ENCODE peak calls at places on chromosomes 1 and 21, in eight cellular contexts. O is right lobe of liver; T is iPS DF 6.9; V is kidney epithelial cell; N is H7; E is brain microvascular endothelial cell; U is HAP-1; I is naive thymus-derived CD4-positive, alpha-beta T cell. S is an unnamed sample.

GRCh38 chr1:30818568-30819243 is 61.1 kb upstream of the LAPTM5 start:
- DNase-seq in V (no peak), N (no peak), I (no peak), O (no peak), T (no peak), U (no peak), E (no peak), S (no peak)

GRCh38 chr1:77824083-77824482 is 44.6 kb downstream of the MIGA1 start:
- DNase-seq in T (no peak), N (no peak), V (no peak), I (no peak), O (no peak), E (peak; percentile 51), U (no peak), S (no peak)

GRCh38 chr21:42538479-42539275 is 25.0 kb downstream of the SLC37A1 start:
- DNase-seq in T (no peak), I (no peak), N (no peak), V (no peak), E (no peak), O (no peak), U (no peak), S (no peak)

GRCh38 chr1:93960641-93961147 is 51.5 kb upstream of the GCLM start:
- DNase-seq in T (no peak), U (no peak), O (no peak), E (no peak), N (no peak), V (no peak), I (no peak), S (no peak)

GRCh38 chr1:46603481-46603857 is 599 bp downstream of the MKNK1 start:
- DNase-seq in I (no peak), U (no peak), N (no peak), T (no peak), E (no peak), O (no peak), V (no peak), S (no peak)

GRCh38 chr1:35449334-35450008 is 107.7 kb downstream of the KIAA0319L start:
- DNase-seq in N (no peak), I (no peak), U (no peak), E (peak; percentile 95), V (peak; percentile 42), O (no peak), T (no peak), S (no peak)

GRCh38 chr1:32963746-32964460 is 706 bp downstream of the RNF19B start:
- DNase-seq in N (peak; percentile 91), I (peak; percentile 65), T (no peak), U (peak; percentile 88), O (peak; percentile 82), E (peak; percentile 35), V (no peak), S (peak; percentile 75)

GRCh38 chr1:220884109-220884980 is 5.1 kb downstream of the HLX start:
- DNase-seq in O (no peak), I (no peak), N (peak; percentile 89), U (no peak), E (peak; percentile 18), V (no peak), T (no peak), S (peak; percentile 30)

GRCh38 chr21:44492572-44493385 is 37.5 kb downstream of the LRRC3 start:
- DNase-seq in V (no peak), E (no peak), I (no peak), N (no peak), T (no peak), U (no peak), O (no peak), S (no peak)

GRCh38 chr1:99570486-99571089 is 75.3 kb upstream of the PALMD start:
- DNase-seq in N (no peak), U (no peak), V (no peak), I (no peak), O (no peak), T (no peak), E (no peak), S (no peak)

GRCh38 chr1:208924011-208924410 is 659.5 kb upstream of the CAMK1G start:
- DNase-seq in V (no peak), E (no peak), U (no peak), O (no peak), T (no peak), I (no peak), N (no peak), S (no peak)

GRCh38 chr1:19391596-19391981 is 79.5 kb downstream of the SLC66A1 start:
- DNase-seq in E (no peak), O (no peak), N (no peak), I (no peak), U (no peak), T (no peak), V (no peak), S (no peak)

GRCh38 chr1:214493126-214493796 is 58.1 kb downstream of the PTPN14 start:
- DNase-seq in V (no peak), E (no peak), O (no peak), N (no peak), T (no peak), U (no peak), I (no peak), S (no peak)

GRCh38 chr1:204927673-204928641 is 57.3 kb downstream of the NFASC start:
- DNase-seq in V (no peak), I (no peak), N (no peak), T (no peak), O (no peak), U (no peak), E (no peak), S (no peak)

GRCh38 chr1:115666702-115667101 is 24.9 kb downstream of the VANGL1 start:
- DNase-seq in I (no peak), O (no peak), E (no peak), T (no peak), N (no peak), U (no peak), V (no peak), S (peak; percentile 82)

GRCh38 chr1:39902121-39902807 is 547 bp upstream of the MYCL start:
- DNase-seq in O (peak; percentile 86), I (peak; percentile 57), U (peak; percentile 83), E (no peak), V (no peak), T (no peak), N (peak; percentile 93), S (peak; percentile 83)

DNA sequence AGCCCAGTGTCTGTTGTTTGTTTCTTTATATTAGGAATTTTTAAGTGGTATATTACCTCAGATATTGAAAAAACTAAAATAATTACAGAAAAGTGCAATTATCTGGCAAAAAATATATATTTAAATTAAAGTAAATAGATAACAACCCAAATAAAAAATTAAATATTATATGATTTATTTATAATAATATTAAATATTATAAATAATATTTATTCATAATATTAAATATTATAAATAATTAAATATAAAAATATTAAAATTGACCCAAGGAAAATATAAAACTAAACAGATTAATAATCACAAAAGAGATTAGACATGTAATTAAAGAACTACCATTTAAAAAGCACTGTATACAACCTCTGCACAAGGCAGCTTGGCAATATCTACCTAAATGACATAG is 331.9 kb upstream of the POGK start:
- DNase-seq in I (no peak), E (no peak), T (no peak), V (no peak), U (no peak), O (no peak), N (no peak), S (no peak)
- H3K36me3 ChIP-seq in I (no peaks in the 10 kb centered on the region), E (no peaks in the 10 kb centered on the region), T (no peaks in the 10 kb centered on the region), V (no peaks in the 10 kb centered on the region), U (no peaks in the 10 kb centered on the region), O (no peaks in the 10 kb centered on the region), N (no peaks in the 10 kb centered on the region), S (no peaks in the 10 kb centered on the region)

DNA sequence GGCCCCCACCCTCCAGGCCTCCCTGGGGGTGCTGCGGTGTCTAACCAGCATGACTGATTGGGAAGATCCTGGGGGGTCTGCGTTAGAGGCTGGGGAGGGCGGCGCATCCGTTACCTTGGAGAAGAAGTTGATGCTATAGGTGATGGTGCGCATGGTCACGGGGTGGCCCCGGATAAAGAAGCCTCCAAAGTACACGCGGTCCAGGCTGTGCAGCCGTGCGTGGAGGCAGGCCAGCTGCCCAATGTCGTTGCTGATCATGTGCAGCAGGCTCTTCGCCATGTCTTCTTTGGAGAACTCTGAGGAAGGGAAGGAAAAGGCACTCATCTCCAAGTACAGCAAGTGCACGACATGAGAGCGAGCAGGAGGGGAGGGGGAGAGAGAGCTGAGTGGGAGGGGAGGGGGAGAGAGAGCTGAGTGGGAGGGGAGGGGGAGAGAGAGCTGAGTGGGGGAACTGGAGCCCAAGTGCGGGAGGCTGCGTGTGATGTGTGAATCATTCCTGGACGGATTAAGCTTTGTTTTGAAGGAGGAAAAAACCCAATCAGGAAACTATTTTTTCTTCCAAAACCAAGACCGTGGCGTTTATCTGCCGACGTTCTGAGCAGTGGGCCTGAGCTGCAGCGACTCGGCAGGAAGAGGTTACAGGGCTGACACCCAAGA is 7.2 kb downstream of the PANK4 start:
- DNase-seq in T (no peak), E (no peak), I (no peak), O (no peak), V (no peak), U (no peak), N (no peak), S (no peak)
- H3K36me3 ChIP-seq in T (peaks cover 43% of the 10 kb centered on the region), E (peaks cover 57% of the 10 kb centered on the region), I (peaks cover 34% of the 10 kb centered on the region), O (peaks cover 15% of the 10 kb centered on the region), V (peaks cover 1% of the 10 kb centered on the region), U (peaks cover 56% of the 10 kb centered on the region), N (peaks cover 19% of the 10 kb centered on the region), S (peaks cover 64% of the 10 kb centered on the region)

DNA sequence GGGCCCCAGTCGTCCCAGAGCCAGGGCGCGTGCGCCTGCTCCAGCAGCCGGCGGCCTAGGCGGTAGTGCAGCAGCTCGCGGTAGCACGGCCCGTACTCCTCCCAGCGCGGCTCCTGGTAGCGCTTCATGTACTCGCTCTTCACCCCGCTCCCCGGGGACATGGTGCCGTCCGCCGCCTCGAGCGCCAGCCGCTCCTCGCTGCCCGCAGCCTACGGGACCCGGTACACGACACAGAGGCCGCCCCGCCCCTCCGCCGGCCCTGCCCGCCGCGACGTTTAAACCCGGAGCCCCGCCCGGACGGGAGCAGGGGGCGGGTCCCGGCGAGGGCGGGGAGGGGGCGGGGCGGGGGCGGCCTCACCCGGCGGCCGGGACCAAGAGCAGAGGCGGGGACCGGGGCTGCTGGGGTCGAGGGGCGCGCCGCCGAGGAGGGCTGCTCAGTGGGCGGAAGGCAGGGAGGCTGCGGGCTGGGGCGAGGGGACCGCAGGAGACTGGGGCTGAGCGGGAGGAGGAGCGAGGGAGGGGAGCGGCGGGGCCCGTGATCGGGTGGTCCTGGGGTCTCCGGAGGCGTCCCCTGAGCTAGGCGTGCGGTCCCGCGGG is 444 bp downstream of the CCSAP start:
- DNase-seq in V (no peak), T (no peak), N (peak; percentile 97), O (peak; percentile 93), E (peak; percentile 52), U (peak; percentile 91), I (peak; percentile 83), S (peak; percentile 94)
- H3K36me3 ChIP-seq in V (no peaks in the 10 kb centered on the region), T (no peaks in the 10 kb centered on the region), N (no peaks in the 10 kb centered on the region), O (no peaks in the 10 kb centered on the region), E (no peaks in the 10 kb centered on the region), U (peaks cover 3% of the 10 kb centered on the region), I (no peaks in the 10 kb centered on the region), S (no peaks in the 10 kb centered on the region)

DNA sequence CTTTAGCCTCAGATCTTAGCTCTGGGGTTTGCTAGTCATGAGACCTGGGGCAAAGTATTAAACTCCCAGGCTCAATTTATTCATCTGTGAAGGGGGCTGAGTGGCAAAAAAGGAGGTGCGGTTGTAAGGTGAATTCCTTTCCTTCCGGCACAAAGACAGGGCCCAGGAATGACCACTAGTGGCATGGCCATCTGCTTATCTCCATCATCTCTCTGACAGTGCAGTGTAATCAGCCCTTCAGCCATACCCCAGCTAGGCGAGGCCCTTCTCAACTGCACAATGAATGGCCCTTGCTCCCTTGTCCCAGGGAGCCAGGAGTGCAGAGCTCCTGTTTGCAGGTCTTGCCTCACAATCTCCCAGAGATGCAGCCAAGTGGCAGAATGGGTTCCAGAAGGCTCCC is 5.6 kb upstream of the SLC26A9 start:
- DNase-seq in E (no peak), T (no peak), U (no peak), I (no peak), O (no peak), V (no peak), N (no peak), S (no peak)
- H3K36me3 ChIP-seq in E (no peaks in the 10 kb centered on the region), T (no peaks in the 10 kb centered on the region), U (no peaks in the 10 kb centered on the region), I (no peaks in the 10 kb centered on the region), O (no peaks in the 10 kb centered on the region), V (no peaks in the 10 kb centered on the region), N (no peaks in the 10 kb centered on the region), S (no peaks in the 10 kb centered on the region)

S was measured in pancreas.